ENCODE peak calls at places on chromosome 4, in four cellular contexts. Z is cardiac fibroblast; V is stimulated activated CD4-positive, alpha-beta T cell treated with anti-CD3 and anti-CD28 coated beads, Interleukin-1b, Interleukin-23, amount 100 ng/mL, for 24 hours; P is GM20000. B is an unnamed sample.

GRCh38 chr4:78551420-78552351 is at the start of gene ANXA3:
- DNase-seq in Z (no peak), V (no peak), P (peak; percentile 66), B (no peak)

GRCh38 chr4:20462426-20463175 is 210.9 kb downstream of the SLIT2 start:
- DNase-seq in Z (peak; percentile 34), V (no peak), P (no peak), B (no peak)

GRCh38 chr4:6402566-6403399 is 69.6 kb downstream of the PPP2R2C start:
- DNase-seq in Z (no peak), V (no peak), P (no peak), B (no peak)

GRCh38 chr4:83490876-83491450 is 6.1 kb upstream of the ABRAXAS1 start:
- DNase-seq in Z (peak; percentile 52), V (no peak), P (peak; percentile 53), B (no peak)

GRCh38 chr4:130486186-130486585 is 1390.2 kb downstream of the C4orf33 start:
- DNase-seq in Z (peak; percentile 73), V (no peak), P (no peak), B (peak; percentile 53)

GRCh38 chr4:40515398-40516293 is 114.0 kb downstream of the RBM47 start:
- DNase-seq in Z (no peak), V (no peak), P (peak; percentile 78), B (peak; percentile 35)

GRCh38 chr4:4599886-4600285 is 58.0 kb upstream of the STX18 start:
- DNase-seq in Z (no peak), V (no peak), P (no peak), B (no peak)

GRCh38 chr4:42768125-42768748 is 111.3 kb upstream of the ATP8A1 start:
- DNase-seq in Z (no peak), V (no peak), P (no peak), B (no peak)

GRCh38 chr4:25919676-25920075 is 5.7 kb downstream of the SMIM20 start:
- DNase-seq in Z (no peak), V (no peak), P (no peak), B (no peak)

GRCh38 chr4:83639849-83640493 is 104.1 kb downstream of the GPAT3 start:
- DNase-seq in Z (peak; percentile 88), V (peak; percentile 29), P (peak; percentile 51), B (peak; percentile 29)

GRCh38 chr4:748461-748860 is 42.8 kb downstream of the PCGF3 start:
- DNase-seq in Z (no peak), V (no peak), P (no peak), B (no peak)

GRCh38 chr4:126658391-126658790 is 974.4 kb upstream of the INTU start:
- DNase-seq in Z (no peak), V (no peak), P (no peak), B (no peak)

GRCh38 chr4:187929024-187929423 is 66.5 kb upstream of the ZFP42 start:
- DNase-seq in Z (peak; percentile 6), V (no peak), P (no peak), B (no peak)

GRCh38 chr4:128338634-128339355 is 51.2 kb upstream of the PGRMC2 start:
- DNase-seq in Z (peak; percentile 87), V (no peak), P (no peak), B (no peak)

GRCh38 chr4:40185830-40186664 is 10.8 kb upstream of the RHOH start:
- DNase-seq in Z (peak; percentile 74), V (no peak), P (peak; percentile 45), B (no peak)

GRCh38 chr4:169229571-169230028 is 41.2 kb downstream of the SH3RF1 start:
- DNase-seq in Z (peak; percentile 96), V (no peak), P (no peak), B (no peak)

GRCh38 chr4:16686195-16686594 is 212.2 kb downstream of the LDB2 start:
- DNase-seq in Z (peak; percentile 90), V (no peak), P (no peak), B (no peak)

GRCh38 chr4:185276036-185276435 is 66.6 kb downstream of the SNX25 start:
- DNase-seq in Z (peak; percentile 63), V (no peak), P (no peak), B (no peak)

GRCh38 chr4:73646117-73646516 is 25.9 kb upstream of the RASSF6 start:
- DNase-seq in Z (no peak), V (no peak), P (no peak), B (no peak)

GRCh38 chr4:78121338-78121904 is 64.3 kb downstream of the FRAS1 start:
- DNase-seq in Z (no peak), V (no peak), P (no peak), B (no peak)

GRCh38 chr4:10179957-10180602 is 63.5 kb upstream of the WDR1 start:
- DNase-seq in Z (peak; percentile 71), V (no peak), P (no peak), B (no peak)

GRCh38 chr4:185201983-185202962 is 1.5 kb downstream of the CFAP97 start:
- DNase-seq in Z (peak; percentile 58), V (no peak), P (no peak), B (no peak)

GRCh38 chr4:168569909-168570276 is 73.0 kb downstream of the PALLD start:
- DNase-seq in Z (no peak), V (no peak), P (no peak), B (no peak)

GRCh38 chr4:88880501-88881226 is 176.3 kb downstream of the FAM13A start:
- DNase-seq in Z (no peak), V (no peak), P (no peak), B (no peak)

GRCh38 chr4:34422472-34422871 is 1821.8 kb downstream of the ARAP2 start:
- DNase-seq in Z (peak; percentile 33), V (no peak), P (no peak), B (no peak)

GRCh38 chr4:182221987-182222386 is 21.2 kb upstream of the TENM3 start:
- DNase-seq in Z (no peak), V (no peak), P (no peak), B (no peak)

GRCh38 chr4:144371479-144371878 is 231.0 kb upstream of the GYPA start:
- DNase-seq in Z (no peak), V (no peak), P (no peak), B (no peak)

GRCh38 chr4:88440146-88440545 is 16.8 kb upstream of the HERC5 start:
- DNase-seq in Z (no peak), V (no peak), P (no peak), B (no peak)

GRCh38 chr4:6763330-6763851 is 19.1 kb upstream of the KIAA0232 start:
- DNase-seq in Z (no peak), V (no peak), P (no peak), B (no peak)

GRCh38 chr4:8594097-8595038 is 1.8 kb downstream of the CPZ start:
- DNase-seq in Z (peak; percentile 84), V (no peak), P (peak; percentile 87), B (no peak)

B was measured in NCI-H1048.